ENCODE peak calls at places on chromosome 14, in seven cellular contexts. C is cardiac muscle cell; M is activated CD4-positive, CD25-positive, alpha-beta regulatory T cell; J is SK-N-SH; D is amygdala; W is HEK293T; Y is activated CD4-positive, alpha-beta T cell treated with anti-CD3 and anti-CD28 coated beads for 24 hours. B is an unnamed sample.

GRCh38 chr14:90161129-90161528 is 95.2 kb upstream of the PSMC1 start:
- DNase-seq in M (no peak), D (no peak), C (no peak), Y (no peak), J (peak), W (no peak), B (no peak)

GRCh38 chr14:93120952-93121834 is 5.5 kb upstream of the ITPK1 start:
- DNase-seq in M (no peak), Y (no peak), C (no peak), D (no peak), W (no peak), J (no peak), B (no peak)

GRCh38 chr14:87152701-87153100 is 840.3 kb downstream of the GALC start:
- DNase-seq in C (no peak), Y (no peak), W (no peak), D (no peak), M (no peak), J (no peak), B (no peak)

GRCh38 chr14:100392266-100392850 is 69.2 kb downstream of the SLC25A47 start:
- DNase-seq in J (no peak), Y (no peak), D (no peak), C (peak), W (no peak), M (no peak), B (peak)

GRCh38 chr14:61203059-61203753 is 77.9 kb downstream of the TMEM30B start:
- DNase-seq in J (no peak), M (no peak), C (no peak), D (no peak), Y (no peak), W (no peak), B (no peak)

GRCh38 chr14:93262446-93262845 is 55.4 kb downstream of the UBR7 start:
- DNase-seq in D (no peak), J (no peak), W (no peak), C (no peak), Y (no peak), M (no peak), B (no peak)

GRCh38 chr14:105315941-105316562 is 1.5 kb downstream of the PACS2 start:
- DNase-seq in M (no peak), J (peak), C (no peak), Y (no peak), W (no peak), D (no peak), B (no peak)

GRCh38 chr14:75132374-75133086 is 5.7 kb upstream of the NEK9 start:
- DNase-seq in J (peak), C (peak), D (peak), Y (peak), W (peak), M (no peak), B (peak)

GRCh38 chr14:105487449-105487985 is 831 bp downstream of the CRIP1 start:
- DNase-seq in C (no peak), J (no peak), D (no peak), M (peak), W (no peak), Y (no peak), B (no peak)

GRCh38 chr14:104114421-104115130 is 23.8 kb upstream of the KIF26A start:
- DNase-seq in J (peak), D (no peak), W (no peak), M (no peak), C (no peak), Y (no peak), B (no peak)

GRCh38 chr14:56339855-56340701 is 221.9 kb downstream of the PELI2 start:
- DNase-seq in D (peak), C (peak), Y (peak), W (peak), J (peak), M (no peak), B (peak)

GRCh38 chr14:43795600-43796228 is 711.4 kb downstream of the FSCB start:
- DNase-seq in M (no peak), Y (no peak), W (no peak), D (no peak), C (peak), J (no peak), B (peak)

GRCh38 chr14:99579077-99579836 is 24.8 kb downstream of the CCDC85C start:
- DNase-seq in J (no peak), W (no peak), Y (no peak), C (no peak), D (no peak), M (no peak), B (no peak)

GRCh38 chr14:58368951-58369350 is 26.8 kb upstream of the TOMM20L start:
- DNase-seq in M (no peak), W (no peak), D (no peak), Y (no peak), J (no peak), C (peak), B (peak)

GRCh38 chr14:49581961-49582210 is 4.3 kb downstream of the RPS29 start:
- DNase-seq in J (no peak), C (no peak), Y (no peak), M (no peak), D (no peak), W (no peak), B (no peak)

B was measured in IMR-90.